ENCODE peak calls at places on chromosome 1, in nine cellular contexts. Y is right cardiac atrium; K is mesendoderm; L is cardiac fibroblast; W is HFF-Myc; X is AG10803; B is effector memory CD4-positive, alpha-beta T cell; I is right atrium auricular region; H is lower leg skin. C is an unnamed sample.

GRCh38 chr1:228823200-228823599 is 87.9 kb downstream of the RHOU start:
- DNase-seq in Y (no peak), K (no peak), L (no peak), W (no peak), X (no peak), B (no peak), I (no peak), H (no peak), C (no peak)

GRCh38 chr1:31995263-31995662 is 18.4 kb upstream of the KHDRBS1 start:
- DNase-seq in Y (no peak), K (no peak), L (no peak), W (no peak), X (no peak), B (no peak), I (no peak), H (no peak), C (no peak)

GRCh38 chr1:206721454-206721853 is 36.7 kb downstream of the MAPKAPK2 start:
- DNase-seq in Y (no peak), K (no peak), L (no peak), W (no peak), X (no peak), B (no peak), I (no peak), H (no peak), C (no peak)

GRCh38 chr1:233033366-233033765 is 83.0 kb downstream of the NTPCR start:
- DNase-seq in Y (no peak), K (no peak), L (peak), W (no peak), X (peak), B (no peak), I (no peak), H (no peak), C (no peak)

GRCh38 chr1:117612517-117613248 is 6.8 kb downstream of the TENT5C start:
- DNase-seq in Y (no peak), K (peak), L (peak), W (no peak), X (no peak), B (no peak), I (no peak), H (no peak), C (no peak)

GRCh38 chr1:39381839-39382238 is 109.6 kb upstream of the BMP8A start:
- DNase-seq in Y (peak), K (no peak), L (peak), W (no peak), X (no peak), B (no peak), I (no peak), H (no peak), C (no peak)

GRCh38 chr1:192907545-192908243 is 98.9 kb downstream of the RGS2 start:
- DNase-seq in Y (no peak), K (no peak), L (peak), W (no peak), X (peak), B (no peak), I (no peak), H (no peak), C (no peak)

GRCh38 chr1:12469493-12469892 is 148.5 kb downstream of the DHRS3 start:
- DNase-seq in Y (no peak), K (no peak), L (no peak), W (no peak), X (no peak), B (no peak), I (no peak), H (no peak), C (no peak)

GRCh38 chr1:151157067-151157531 is 650 bp downstream of the TNFAIP8L2 start:
- DNase-seq in Y (peak), K (no peak), L (no peak), W (no peak), X (no peak), B (peak), I (no peak), H (no peak), C (peak)

GRCh38 chr1:37948841-37949240 is 2.0 kb upstream of the INPP5B start:
- DNase-seq in Y (no peak), K (no peak), L (no peak), W (no peak), X (no peak), B (no peak), I (no peak), H (no peak), C (no peak)

GRCh38 chr1:236753964-236754363 is 41.1 kb upstream of the MTR start:
- DNase-seq in Y (peak), K (no peak), L (no peak), W (no peak), X (no peak), B (no peak), I (no peak), H (no peak), C (no peak)

GRCh38 chr1:20726932-20727745 is 5.4 kb downstream of the SH2D5 start:
- DNase-seq in Y (no peak), K (no peak), L (no peak), W (no peak), X (no peak), B (no peak), I (no peak), H (no peak), C (no peak)

DNA sequence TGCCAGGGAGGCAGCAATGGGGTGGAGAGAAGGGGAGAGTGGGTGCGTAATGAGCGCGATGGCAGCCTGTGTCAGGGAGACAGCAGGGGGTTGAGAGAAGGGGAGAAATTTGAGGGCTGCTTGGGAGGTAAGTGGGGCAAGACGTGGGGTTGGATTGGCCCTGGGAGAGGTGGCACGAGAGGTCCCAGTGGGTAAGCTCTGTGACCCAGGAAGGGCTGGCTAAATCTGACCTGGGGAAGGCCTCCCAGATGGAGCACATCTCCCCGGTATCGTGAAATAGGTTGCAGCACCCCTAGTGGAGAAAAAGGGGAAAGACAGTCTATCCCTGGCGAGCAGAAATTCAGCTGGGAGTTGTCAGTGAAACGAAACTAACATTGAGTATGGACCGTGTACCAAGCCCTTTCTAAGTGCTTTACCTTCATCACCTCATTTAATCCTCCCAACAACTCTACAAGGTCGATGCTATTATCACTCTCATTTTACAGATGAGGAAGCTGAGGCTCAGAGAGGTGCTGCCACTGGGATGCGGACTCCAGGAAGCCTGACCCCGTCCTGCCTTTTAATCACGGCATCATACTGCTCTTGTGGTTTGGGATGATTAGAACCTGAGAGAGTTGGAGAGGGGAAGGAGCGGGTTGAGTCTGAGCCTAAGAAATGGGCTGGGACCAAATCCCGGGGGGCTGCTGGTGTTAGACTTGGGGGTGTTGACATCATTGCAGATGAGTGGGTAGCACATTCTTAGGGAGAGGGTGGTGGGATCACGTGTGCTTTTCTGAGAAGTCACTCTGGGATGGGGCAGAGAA is 56.6 kb upstream of the RPL11 start:
- DNase-seq in Y (peak), K (peak), L (peak), W (peak), X (peak), B (peak), I (peak), H (peak), C (peak)
- H3K4me3 ChIP-seq in Y (peak), K (no peak), L (peak), W (peak), X (peak), B (peak), I (peak), H (no peak), C (peak)

GRCh38 chr1:24141311-24141997 is 1.5 kb downstream of the IL22RA1 start:
- DNase-seq in Y (no peak), K (no peak), L (no peak), W (no peak), X (peak), B (no peak), I (no peak), H (no peak), C (no peak)

GRCh38 chr1:24139846-24140425 is 3.0 kb downstream of the IL22RA1 start:
- DNase-seq in Y (no peak), K (no peak), L (no peak), W (no peak), X (no peak), B (no peak), I (no peak), H (no peak), C (no peak)

GRCh38 chr1:24140741-24141181 is 2.2 kb downstream of the IL22RA1 start:
- DNase-seq in Y (no peak), K (no peak), L (no peak), W (no peak), X (no peak), B (no peak), I (no peak), H (no peak), C (no peak)

GRCh38 chr1:24139159-24139489 is 3.8 kb downstream of the IL22RA1 start:
- DNase-seq in Y (no peak), K (no peak), L (no peak), W (no peak), X (no peak), B (no peak), I (no peak), H (no peak), C (peak)

DNA sequence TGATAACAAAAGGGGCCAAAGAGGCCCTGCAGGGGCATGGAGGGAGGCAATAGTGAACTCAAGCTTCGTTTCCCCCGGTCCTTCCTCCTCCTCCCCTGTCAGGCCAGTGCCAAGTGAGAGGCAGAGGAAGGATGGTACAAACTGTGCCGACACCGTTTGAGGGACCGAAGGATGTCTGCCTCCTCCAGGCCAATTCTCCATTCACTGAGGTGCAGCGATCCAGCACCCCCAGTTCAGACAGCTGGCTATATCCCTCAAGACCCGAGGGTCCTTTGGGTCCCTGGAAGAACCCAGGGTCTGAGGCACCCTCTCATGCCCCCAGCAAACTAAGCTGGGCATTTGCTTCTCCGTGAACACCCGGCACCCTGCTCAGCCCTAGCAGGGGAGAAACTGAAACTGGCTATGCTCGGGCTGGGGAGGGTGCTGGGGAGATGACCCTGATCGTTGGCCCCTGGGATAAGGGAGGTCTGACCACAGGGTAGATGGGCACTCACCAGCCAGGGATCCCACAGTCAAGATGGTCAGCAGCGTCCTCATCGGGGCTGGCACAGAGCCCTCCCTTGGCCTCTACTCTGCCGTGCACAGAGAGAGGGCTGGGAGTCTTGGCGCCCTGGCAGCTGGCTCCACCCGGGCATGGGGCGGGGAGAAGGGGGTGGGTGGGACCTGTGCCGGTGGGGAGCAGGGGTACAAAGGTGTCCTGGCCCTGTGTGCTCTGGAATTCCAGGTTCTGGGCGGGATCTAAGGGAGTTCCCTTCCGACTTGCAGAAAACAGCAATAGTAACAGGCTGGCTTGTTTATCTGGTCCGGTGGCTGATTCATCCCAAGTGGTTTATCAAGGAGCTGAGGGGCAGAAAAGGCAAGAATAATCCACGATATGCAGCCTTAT is at the start of gene IL22RA1:
- DNase-seq in Y (peak), K (no peak), L (peak), W (no peak), X (peak), B (no peak), I (no peak), H (peak), C (no peak)
- H3K4me3 ChIP-seq in Y (peak), K (no peak), L (peak), W (peak), X (peak), B (no peak), I (peak), H (peak), C (no peak)

GRCh38 chr1:185041742-185042141 is 3.6 kb upstream of the RNF2 start:
- DNase-seq in Y (no peak), K (no peak), L (no peak), W (no peak), X (no peak), B (no peak), I (no peak), H (no peak), C (no peak)
- H3K4me3 ChIP-seq in Y (no peak), K (no peak), L (no peak), W (no peak), X (no peak), B (no peak), I (no peak), H (no peak), C (no peak)

DNA sequence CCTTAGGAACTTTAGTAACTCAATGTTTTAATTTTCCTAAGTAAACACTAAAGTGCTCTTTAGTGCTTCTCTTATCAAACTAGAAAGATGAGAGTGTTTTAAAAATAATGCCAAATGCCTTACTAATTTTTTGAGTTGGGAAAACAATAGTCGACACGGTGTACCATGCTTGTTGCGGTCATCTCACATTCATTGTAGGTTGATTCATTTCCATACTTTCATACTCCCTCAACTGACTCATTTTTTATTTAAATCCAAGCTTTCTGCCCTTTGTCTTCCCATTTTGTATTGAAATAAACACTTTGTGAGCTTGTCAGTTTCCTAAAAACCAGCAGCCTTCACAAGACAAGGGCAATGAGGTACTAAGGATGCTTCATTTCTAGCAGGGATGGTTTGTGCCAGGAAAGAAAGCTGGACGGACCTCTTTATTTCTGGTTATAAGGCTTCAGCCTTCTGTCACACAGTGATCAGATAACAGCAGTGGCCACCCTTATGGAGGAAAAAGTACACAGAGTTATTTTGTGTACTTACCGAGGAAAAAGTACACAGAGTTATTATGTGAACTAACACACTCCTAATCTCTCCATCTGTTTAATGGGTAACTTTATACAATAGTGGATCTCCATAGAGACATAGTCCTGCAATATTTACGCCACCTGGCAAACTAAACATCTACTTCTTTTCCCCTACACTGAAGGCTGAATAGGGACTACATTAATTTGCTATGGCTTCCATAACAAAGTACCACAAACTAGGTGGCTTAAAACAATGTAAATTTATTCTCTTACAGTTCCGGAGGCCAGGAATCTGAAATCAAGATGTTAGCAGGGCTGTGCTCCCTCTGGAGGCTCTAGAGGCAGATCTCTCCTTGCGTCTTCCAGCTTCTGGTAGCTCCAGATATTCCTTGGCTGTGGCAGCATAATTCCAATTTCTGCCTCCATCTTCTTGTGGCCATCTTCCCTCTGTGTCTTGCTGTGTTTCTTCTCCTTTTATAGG is 13.0 kb upstream of the CCDC190 start:
- DNase-seq in Y (no peak), K (no peak), L (peak), W (no peak), X (peak), B (no peak), I (no peak), H (no peak), C (no peak)
- H3K4me3 ChIP-seq in Y (no peak), K (no peak), L (no peak), W (no peak), X (no peak), B (no peak), I (no peak), H (no peak), C (no peak)

DNA sequence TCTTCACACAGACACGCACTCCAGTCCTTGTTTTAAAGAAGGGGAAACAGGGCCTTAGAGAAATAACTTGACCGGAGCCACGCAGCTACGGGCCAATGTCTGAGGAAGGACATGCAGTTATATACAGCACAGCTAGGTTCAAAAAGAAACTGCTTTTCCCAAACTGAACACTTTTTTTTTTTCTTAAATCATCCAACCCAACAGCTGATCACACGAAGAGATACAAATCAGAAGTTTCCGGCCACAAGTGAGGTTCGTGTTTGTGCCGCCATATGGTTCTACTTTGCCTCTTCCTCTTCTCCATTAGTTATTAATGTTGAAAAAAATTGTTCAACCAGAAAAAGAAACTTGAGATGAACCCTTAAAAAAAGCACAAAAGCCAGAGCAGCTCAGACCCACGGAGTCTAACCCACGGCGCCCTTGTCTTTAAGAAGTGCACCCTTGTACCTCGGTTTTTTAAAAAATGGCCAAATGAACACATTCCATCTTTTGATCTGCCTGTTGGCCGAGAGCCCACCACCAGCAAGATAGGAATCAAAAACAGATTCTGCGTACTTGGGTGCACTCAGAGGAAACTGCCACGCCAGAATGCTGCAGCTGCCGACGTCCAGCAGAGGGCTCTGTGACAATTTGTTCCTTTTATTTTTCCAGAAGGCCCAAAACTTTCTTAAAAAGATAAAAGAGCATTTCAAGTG is 78.9 kb downstream of the SLC66A1 start:
- DNase-seq in Y (peak), K (peak), L (peak), W (peak), X (peak), B (peak), I (peak), H (peak), C (peak)
- H3K4me3 ChIP-seq in Y (peak), K (no peak), L (no peak), W (peak), X (peak), B (peak), I (peak), H (no peak), C (peak)

DNA sequence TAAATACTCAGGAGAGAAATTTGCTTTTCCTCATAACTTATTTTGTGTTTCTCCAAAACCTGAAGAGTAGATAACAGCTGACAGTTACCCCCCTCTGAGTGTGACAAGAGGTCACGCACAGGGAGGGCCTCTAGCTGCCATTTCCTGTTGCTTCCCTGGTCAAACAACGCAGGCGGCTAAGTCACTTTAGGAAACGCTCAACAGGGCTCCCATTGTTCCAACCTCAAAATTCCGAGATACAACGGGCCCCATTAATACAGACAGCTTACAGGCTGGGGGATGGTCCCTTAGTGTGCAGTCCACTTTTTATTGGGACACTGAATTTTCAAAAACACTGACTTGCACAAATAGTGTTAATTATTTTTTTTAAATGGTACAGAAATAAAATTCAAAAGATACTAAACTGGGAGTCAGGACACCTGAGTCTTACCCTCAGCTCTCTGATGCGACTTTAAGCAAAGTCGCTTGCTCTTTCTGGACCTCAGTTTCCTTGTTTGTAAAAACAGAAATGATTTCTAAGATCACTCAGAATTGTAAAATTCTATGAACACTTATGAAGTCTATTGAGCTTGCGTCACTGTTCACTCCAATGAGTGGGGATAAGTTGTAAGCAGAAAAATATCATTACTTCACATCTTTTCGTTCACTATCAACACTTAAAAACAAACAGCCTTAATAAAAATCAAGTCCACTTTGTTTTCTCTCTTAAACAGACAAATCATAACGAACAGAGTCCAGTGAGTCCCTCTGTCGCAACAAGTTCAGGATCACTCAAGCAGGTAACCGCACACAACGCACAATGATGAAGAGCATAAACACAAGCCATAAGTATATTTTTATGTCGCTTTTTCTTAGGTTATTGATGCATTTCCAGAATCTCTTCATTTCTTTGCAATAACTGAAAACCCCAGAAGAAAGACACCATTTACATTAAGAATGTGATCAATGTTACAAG is 13.5 kb downstream of the LZIC start:
- DNase-seq in Y (no peak), K (peak), L (peak), W (no peak), X (no peak), B (no peak), I (no peak), H (no peak), C (no peak)
- H3K4me3 ChIP-seq in Y (no peak), K (no peak), L (no peak), W (no peak), X (no peak), B (no peak), I (no peak), H (no peak), C (no peak)

GRCh38 chr1:101520302-101520701 is 283.5 kb downstream of the S1PR1 start:
- DNase-seq in Y (no peak), K (peak), L (peak), W (peak), X (peak), B (no peak), I (no peak), H (no peak), C (peak)
- H3K4me3 ChIP-seq in Y (no peak), K (no peak), L (no peak), W (no peak), X (no peak), B (no peak), I (no peak), H (no peak), C (no peak)

C was measured in CD4-positive, CD25-positive, alpha-beta regulatory T cell.